ENCODE peak calls at places on chromosomes 4 and X, in eight cellular contexts. Y is fibroblast of the aortic adventitia, U is prostate gland, V is upper lobe of right lung, C is GM23338, B is choroid plexus epithelial cell, T is GM06990, H is Peyer's patch. J is an unnamed sample.
A peak's percentile ranks its signal among the peaks of the same experiment; 100 is the strongest.

GRCh38 chr4:183098723-183099536 is at the start of gene WWC2:
- DNase-seq in V (peak; percentile 97), Y (peak; percentile 88), B (peak; percentile 92), U (peak; percentile 90), C (peak; percentile 98), T (no peak), H (peak; percentile 84), J (peak; percentile 95)

GRCh38 chr4:6071959-6072720 is 53.9 kb upstream of the C4orf50 start:
- DNase-seq in C (no peak), Y (no peak), H (no peak), V (peak; percentile 74), T (no peak), B (no peak), U (no peak), J (no peak)

GRCh38 chr4:8431553-8431952 is 9.0 kb downstream of the ACOX3 start:
- DNase-seq in C (no peak), B (no peak), H (no peak), V (no peak), Y (no peak), T (no peak), U (no peak), J (no peak)

GRCh38 chrX:97131886-97132285 is 248.2 kb downstream of the RPA4 start:
- DNase-seq in V (no peak), H (no peak), T (no peak), B (no peak), U (no peak), Y (no peak), C (no peak), J (no peak)

GRCh38 chrX:3962511-3963350 is 249.3 kb upstream of the PRKX start:
- DNase-seq in H (no peak), U (no peak), T (no peak), Y (peak; percentile 27), V (no peak), C (peak; percentile 62), B (peak; percentile 30), J (peak; percentile 11)

GRCh38 chrX:100654256-100654655 is 10.3 kb downstream of the SRPX2 start:
- DNase-seq in B (peak; percentile 61), Y (no peak), H (no peak), V (no peak), U (no peak), T (no peak), C (peak; percentile 60), J (peak; percentile 55)

GRCh38 chrX:40267334-40268118 is 169.8 kb upstream of the BCOR start:
- DNase-seq in B (no peak), V (peak; percentile 58), Y (no peak), H (no peak), U (no peak), C (no peak), T (peak; percentile 39), J (no peak)

GRCh38 chr4:104531390-104531789 is 36.7 kb upstream of the CXXC4 start:
- DNase-seq in B (no peak), U (no peak), Y (no peak), T (no peak), H (no peak), V (no peak), C (no peak), J (peak; percentile 1)

GRCh38 chrX:119391279-119391678 is 7.9 kb upstream of the SLC25A43 start:
- DNase-seq in B (peak; percentile 58), C (peak; percentile 41), H (no peak), V (no peak), Y (peak; percentile 51), U (no peak), T (no peak), J (peak; percentile 48)

GRCh38 chrX:119393144-119393543 is 6.0 kb upstream of the SLC25A43 start:
- DNase-seq in C (no peak), U (no peak), T (no peak), V (no peak), B (no peak), Y (no peak), H (no peak), J (no peak)

GRCh38 chrX:119389854-119390501 is 9.2 kb upstream of the SLC25A43 start:
- DNase-seq in B (peak; percentile 39), U (no peak), Y (no peak), V (no peak), T (no peak), C (peak; percentile 29), H (no peak), J (no peak)

DNA sequence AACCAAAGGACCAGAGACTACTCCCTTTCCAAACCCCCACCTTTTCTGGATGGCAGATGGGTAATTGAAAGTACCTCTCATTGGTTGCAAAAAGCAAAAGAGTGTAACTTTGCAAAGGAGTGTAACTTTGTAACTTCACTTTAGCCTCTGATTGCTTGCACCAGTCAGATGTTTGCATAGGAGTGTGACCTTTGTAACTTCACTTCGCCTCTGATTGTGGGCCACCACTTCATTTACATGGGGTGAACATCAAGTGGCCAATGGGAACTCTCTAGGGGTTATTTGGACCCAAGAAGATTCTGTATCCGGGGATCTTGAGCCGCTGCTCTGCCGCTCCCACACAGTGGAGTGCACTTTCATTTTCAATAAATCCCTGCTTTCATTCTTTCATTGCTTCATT is 9.9 kb upstream of the SLC25A43 start:
- DNase-seq in C (no peak), H (peak; percentile 42), T (no peak), V (no peak), B (no peak), Y (no peak), U (no peak), J (no peak)
- H3K4me3 ChIP-seq in C (no peak overlapping the region), H (no peak overlapping the region), T (no peak overlapping the region), V (no peak overlapping the region), B (peak overlapping the region; percentile 26), Y (no peak overlapping the region), U (no peak overlapping the region), J (no peak overlapping the region)

DNA sequence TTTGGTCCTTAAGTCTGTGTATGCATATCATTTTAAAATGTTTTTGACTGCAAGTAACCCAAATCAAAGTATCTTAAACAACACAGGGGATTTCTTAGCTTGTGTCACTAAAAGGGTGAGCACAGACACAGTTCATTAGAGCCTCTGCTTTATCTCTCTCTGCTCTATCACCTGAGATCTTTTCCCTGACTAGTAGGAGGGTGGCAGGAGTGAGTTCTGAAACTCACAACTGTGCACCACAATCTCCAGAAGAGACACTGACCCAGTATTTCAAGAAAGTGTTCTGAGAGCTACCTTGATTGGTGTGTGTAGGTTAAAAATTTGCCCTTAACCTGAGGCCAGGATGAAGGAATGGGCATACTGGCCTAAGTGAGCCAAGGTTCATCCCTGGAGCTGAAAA is 24.8 kb downstream of the CCSER1 start:
- DNase-seq in B (no peak), H (no peak), C (no peak), T (no peak), U (no peak), V (no peak), Y (no peak), J (no peak)
- TF ChIP-seq CTCF in B (no peak), H (no peak), C (peak; percentile 24), T (no peak), U (no peak), V (no peak), Y (no peak), J (no peak)

DNA sequence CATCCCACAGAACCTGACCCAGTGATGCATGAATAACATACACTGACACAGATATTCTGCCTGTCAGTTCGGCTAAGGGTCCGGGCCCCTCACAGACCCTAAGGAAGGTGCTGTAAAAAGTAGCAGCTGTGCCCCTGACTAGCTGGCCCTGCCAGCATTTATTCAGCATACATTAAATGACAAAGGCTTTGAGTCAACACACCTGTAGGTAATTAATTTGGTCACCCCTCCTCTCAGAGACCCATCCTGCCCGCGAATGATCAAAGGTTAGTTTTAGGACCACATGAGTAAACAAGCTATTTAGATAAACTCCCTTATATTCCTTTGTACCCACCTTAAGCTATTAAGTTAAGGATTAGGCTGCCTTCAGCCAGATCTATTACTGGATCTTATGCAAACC is 429.0 kb upstream of the NWD2 start:
- DNase-seq in U (no peak), V (no peak), Y (no peak), C (peak; percentile 19), B (no peak), H (no peak), T (no peak), J (no peak)
- H3K4me3 ChIP-seq in U (no peak overlapping the region), V (no peak overlapping the region), Y (no peak overlapping the region), C (no peak overlapping the region), B (no peak overlapping the region), H (no peak overlapping the region), T (no peak overlapping the region), J (no peak overlapping the region)

GRCh38 chr4:119493419-119493818 is 135.2 kb downstream of the PDE5A start:
- DNase-seq in C (no peak), V (no peak), B (peak; percentile 58), H (no peak), Y (peak; percentile 36), T (no peak), U (no peak), J (peak; percentile 45)

GRCh38 chr4:119489305-119489704 is 139.3 kb downstream of the PDE5A start:
- DNase-seq in H (no peak), B (no peak), T (no peak), U (no peak), V (no peak), Y (no peak), C (no peak), J (no peak)

DNA sequence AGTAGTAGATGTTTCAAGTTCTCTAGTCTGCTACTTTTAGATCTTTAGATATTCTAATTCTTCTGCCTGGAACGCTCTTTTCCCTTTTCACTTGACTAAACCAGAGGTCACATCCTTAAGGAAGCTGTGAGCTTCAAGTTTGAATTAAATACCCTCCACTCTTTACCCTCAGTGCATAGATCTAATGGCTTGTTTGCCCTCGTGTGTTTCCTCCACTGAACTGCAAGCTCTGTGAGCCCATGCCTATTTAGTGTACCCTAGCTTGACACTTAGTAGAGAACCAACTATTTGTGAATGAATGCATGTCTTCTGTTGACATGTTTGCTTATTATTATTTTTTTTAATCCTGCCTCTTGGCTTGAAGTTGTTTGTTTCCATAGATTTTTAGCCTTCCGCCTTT is 138.3 kb downstream of the PDE5A start:
- DNase-seq in H (no peak), C (peak; percentile 68), B (peak; percentile 64), V (no peak), T (no peak), U (no peak), Y (peak; percentile 35), J (peak; percentile 39)
- TF ChIP-seq CTCF in H (peak; percentile 62), C (peak; percentile 57), B (peak; percentile 64), V (peak; percentile 11), T (peak; percentile 30), U (no peak), Y (no peak), J (peak; percentile 31)

GRCh38 chr4:147088141-147088540 is 142.5 kb upstream of the TTC29 start:
- DNase-seq in H (no peak), C (no peak), V (no peak), Y (peak; percentile 39), B (peak; percentile 53), T (no peak), U (no peak), J (no peak)
- H3K4me3 ChIP-seq in H (no peak overlapping the region), C (no peak overlapping the region), V (no peak overlapping the region), Y (no peak overlapping the region), B (peak overlapping the region; percentile 45), T (no peak overlapping the region), U (no peak overlapping the region), J (no peak overlapping the region)